ENCODE peak calls at places on chromosomes 5 and 9, in seven cellular contexts. One of them, this sample, is unnamed.

GRCh38 chr5:87746891-87747366 is 334.2 kb upstream of the CCNH start:
- DNase-seq in IMR-90: no peak
- DNase-seq in H9: no peak
- DNase-seq in mesendoderm: no peak
- DNase-seq in trophoblast cell: no peak
- DNase-seq in mesenchymal stem cell: no peak
- DNase-seq in H1: no peak
- DNase-seq in this sample: no peak

GRCh38 chr5:72280655-72281069 is 39.4 kb downstream of the MRPS27 start:
- DNase-seq in IMR-90: peak; percentile 66
- DNase-seq in H9: peak; percentile 32
- DNase-seq in mesendoderm: peak; percentile 76
- DNase-seq in trophoblast cell: peak; percentile 4
- DNase-seq in mesenchymal stem cell: peak; percentile 67
- DNase-seq in H1: no peak
- DNase-seq in this sample: no peak

GRCh38 chr9:88947581-88948573 is 43.4 kb upstream of the S1PR3 start:
- DNase-seq in IMR-90: peak; percentile 86
- DNase-seq in H9: no peak
- DNase-seq in mesendoderm: no peak
- DNase-seq in trophoblast cell: no peak
- DNase-seq in mesenchymal stem cell: peak; percentile 64
- DNase-seq in H1: no peak
- DNase-seq in this sample: no peak

GRCh38 chr9:92944921-92945320 is 2.4 kb upstream of the FGD3 start:
- DNase-seq in IMR-90: no peak
- DNase-seq in H9: no peak
- DNase-seq in mesendoderm: no peak
- DNase-seq in trophoblast cell: no peak
- DNase-seq in mesenchymal stem cell: no peak
- DNase-seq in H1: no peak
- DNase-seq in this sample: no peak

GRCh38 chr5:109953821-109954220 is 264.1 kb downstream of the MAN2A1 start:
- DNase-seq in IMR-90: no peak
- DNase-seq in H9: no peak
- DNase-seq in mesendoderm: no peak
- DNase-seq in trophoblast cell: no peak
- DNase-seq in mesenchymal stem cell: no peak
- DNase-seq in H1: no peak
- DNase-seq in this sample: no peak

GRCh38 chr9:69070201-69070600 is 34.6 kb downstream of the FXN start:
- DNase-seq in IMR-90: no peak
- DNase-seq in H9: no peak
- DNase-seq in mesendoderm: no peak
- DNase-seq in trophoblast cell: no peak
- DNase-seq in mesenchymal stem cell: no peak
- DNase-seq in H1: no peak
- DNase-seq in this sample: no peak

GRCh38 chr9:133475292-133475941 is 3.5 kb downstream of the SLC2A6 start:
- DNase-seq in IMR-90: no peak
- DNase-seq in H9: no peak
- DNase-seq in mesendoderm: no peak
- DNase-seq in trophoblast cell: no peak
- DNase-seq in mesenchymal stem cell: no peak
- DNase-seq in H1: no peak
- DNase-seq in this sample: no peak

GRCh38 chr9:12702160-12702758 is 9.1 kb downstream of the TYRP1 start:
- DNase-seq in IMR-90: peak; percentile 70
- DNase-seq in H9: peak; percentile 54
- DNase-seq in mesendoderm: peak; percentile 72
- DNase-seq in trophoblast cell: peak; percentile 25
- DNase-seq in mesenchymal stem cell: peak; percentile 87
- DNase-seq in H1: peak; percentile 25
- DNase-seq in this sample: peak; percentile 39

GRCh38 chr9:36721846-36722588 is 149.3 kb downstream of the MELK start:
- DNase-seq in IMR-90: no peak
- DNase-seq in H9: no peak
- DNase-seq in mesendoderm: no peak
- DNase-seq in trophoblast cell: no peak
- DNase-seq in mesenchymal stem cell: no peak
- DNase-seq in H1: no peak
- DNase-seq in this sample: no peak

GRCh38 chr9:36730414-36730813 is 157.7 kb downstream of the MELK start:
- DNase-seq in IMR-90: no peak
- DNase-seq in H9: no peak
- DNase-seq in mesendoderm: no peak
- DNase-seq in trophoblast cell: no peak
- DNase-seq in mesenchymal stem cell: no peak
- DNase-seq in H1: no peak
- DNase-seq in this sample: no peak

GRCh38 chr9:36728651-36729520 is 156.2 kb downstream of the MELK start:
- DNase-seq in IMR-90: peak; percentile 78
- DNase-seq in H9: peak; percentile 91
- DNase-seq in mesendoderm: peak; percentile 86
- DNase-seq in trophoblast cell: peak; percentile 93
- DNase-seq in mesenchymal stem cell: peak; percentile 74
- DNase-seq in H1: peak; percentile 70
- DNase-seq in this sample: peak; percentile 84

GRCh38 chr9:36729902-36730301 is 157.2 kb downstream of the MELK start:
- DNase-seq in IMR-90: peak; percentile 40
- DNase-seq in H9: no peak
- DNase-seq in mesendoderm: no peak
- DNase-seq in trophoblast cell: peak; percentile 2
- DNase-seq in mesenchymal stem cell: peak; percentile 12
- DNase-seq in H1: no peak
- DNase-seq in this sample: no peak

GRCh38 chr9:36725777-36726356 is 153.2 kb downstream of the MELK start:
- DNase-seq in IMR-90: no peak
- DNase-seq in H9: peak; percentile 79
- DNase-seq in mesendoderm: peak; percentile 61
- DNase-seq in trophoblast cell: no peak
- DNase-seq in mesenchymal stem cell: no peak
- DNase-seq in H1: no peak
- DNase-seq in this sample: no peak
- H2BK120ac ChIP-seq in IMR-90: no peak overlapping the region
- H2BK120ac ChIP-seq in H9: no peak overlapping the region
- H2BK120ac ChIP-seq in mesendoderm: peak overlapping the region; percentile 10
- H2BK120ac ChIP-seq in trophoblast cell: no peak overlapping the region
- H2BK120ac ChIP-seq in mesenchymal stem cell: no peak overlapping the region
- H2BK120ac ChIP-seq in H1: no peak overlapping the region
- H2BK120ac ChIP-seq in this sample: peak overlapping the region; percentile 61

GRCh38 chr9:109167716-109168115 is 667 bp upstream of the FRRS1L start:
- DNase-seq in IMR-90: no peak
- DNase-seq in H9: no peak
- DNase-seq in mesendoderm: no peak
- DNase-seq in trophoblast cell: no peak
- DNase-seq in mesenchymal stem cell: no peak
- DNase-seq in H1: no peak
- DNase-seq in this sample: no peak

GRCh38 chr9:109166771-109167601 is at the start of gene FRRS1L:
- DNase-seq in IMR-90: no peak
- DNase-seq in H9: peak; percentile 56
- DNase-seq in mesendoderm: no peak
- DNase-seq in trophoblast cell: no peak
- DNase-seq in mesenchymal stem cell: no peak
- DNase-seq in H1: no peak
- DNase-seq in this sample: peak; percentile 35

GRCh38 chr9:109168170-109168569 is 1.1 kb upstream of the FRRS1L start:
- DNase-seq in IMR-90: no peak
- DNase-seq in H9: no peak
- DNase-seq in mesendoderm: no peak
- DNase-seq in trophoblast cell: no peak
- DNase-seq in mesenchymal stem cell: no peak
- DNase-seq in H1: no peak
- DNase-seq in this sample: no peak

GRCh38 chr9:109164040-109164439 is 3.0 kb downstream of the FRRS1L start:
- DNase-seq in IMR-90: no peak
- DNase-seq in H9: no peak
- DNase-seq in mesendoderm: no peak
- DNase-seq in trophoblast cell: no peak
- DNase-seq in mesenchymal stem cell: no peak
- DNase-seq in H1: no peak
- DNase-seq in this sample: no peak

GRCh38 chr9:109166171-109166770 is 778 bp downstream of the FRRS1L start:
- DNase-seq in IMR-90: no peak
- DNase-seq in H9: peak; percentile 43
- DNase-seq in mesendoderm: no peak
- DNase-seq in trophoblast cell: no peak
- DNase-seq in mesenchymal stem cell: no peak
- DNase-seq in H1: no peak
- DNase-seq in this sample: peak; percentile 74
- H2BK120ac ChIP-seq in IMR-90: no peak overlapping the region
- H2BK120ac ChIP-seq in H9: no peak overlapping the region
- H2BK120ac ChIP-seq in mesendoderm: no peak overlapping the region
- H2BK120ac ChIP-seq in trophoblast cell: no peak overlapping the region
- H2BK120ac ChIP-seq in mesenchymal stem cell: no peak overlapping the region
- H2BK120ac ChIP-seq in H1: no peak overlapping the region
- H2BK120ac ChIP-seq in this sample: no peak overlapping the region

DNA sequence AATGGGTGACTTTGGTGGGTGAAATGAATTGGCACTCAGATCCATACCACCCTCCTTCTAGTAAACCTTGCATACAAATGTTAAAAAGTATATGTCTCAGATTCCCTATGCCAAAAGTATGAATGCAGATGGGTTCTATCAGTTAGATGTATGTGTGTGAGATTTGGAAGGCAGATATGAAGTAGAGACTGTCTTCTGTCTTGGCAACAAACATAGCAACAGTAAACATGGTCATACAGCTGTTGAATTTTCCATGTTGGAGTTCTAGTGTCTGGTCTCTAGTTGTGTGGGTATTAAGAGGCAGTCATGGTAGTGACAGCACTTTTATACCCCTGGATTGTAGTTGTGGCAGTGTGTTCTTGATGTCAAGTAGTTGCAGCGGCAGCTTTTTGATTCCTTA is 125.6 kb upstream of the PITX1 start:
- DNase-seq in IMR-90: no peak
- DNase-seq in H9: no peak
- DNase-seq in mesendoderm: peak; percentile 71
- DNase-seq in trophoblast cell: peak; percentile 87
- DNase-seq in mesenchymal stem cell: peak; percentile 25
- DNase-seq in H1: no peak
- DNase-seq in this sample: no peak
- H2BK120ac ChIP-seq in IMR-90: no peak overlapping the region
- H2BK120ac ChIP-seq in H9: no peak overlapping the region
- H2BK120ac ChIP-seq in mesendoderm: no peak overlapping the region
- H2BK120ac ChIP-seq in trophoblast cell: no peak overlapping the region
- H2BK120ac ChIP-seq in mesenchymal stem cell: no peak overlapping the region
- H2BK120ac ChIP-seq in H1: no peak overlapping the region
- H2BK120ac ChIP-seq in this sample: no peak overlapping the region

DNA sequence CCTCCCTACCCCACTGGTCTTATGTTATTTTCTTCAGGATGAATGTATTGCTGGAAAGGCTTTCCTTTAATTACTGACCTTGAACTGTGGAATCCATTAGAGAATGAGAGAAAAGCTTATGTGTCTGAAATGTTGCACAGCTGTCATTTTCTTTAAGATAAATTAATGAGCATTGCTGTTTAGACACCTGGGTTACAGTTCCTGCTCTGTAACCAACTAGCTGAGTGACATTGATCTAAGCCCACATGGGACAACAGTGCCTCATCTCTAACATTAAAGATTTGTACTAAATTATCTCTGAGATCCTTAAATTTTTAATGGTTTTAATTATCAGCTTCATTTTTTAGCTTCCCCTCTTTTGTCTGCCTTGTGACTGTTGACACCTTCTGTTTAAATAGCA is 507.0 kb downstream of the TAF11L14 start:
- DNase-seq in IMR-90: no peak
- DNase-seq in H9: no peak
- DNase-seq in mesendoderm: no peak
- DNase-seq in trophoblast cell: no peak
- DNase-seq in mesenchymal stem cell: no peak
- DNase-seq in H1: no peak
- DNase-seq in this sample: no peak
- H2BK120ac ChIP-seq in IMR-90: no peak overlapping the region
- H2BK120ac ChIP-seq in H9: no peak overlapping the region
- H2BK120ac ChIP-seq in mesendoderm: no peak overlapping the region
- H2BK120ac ChIP-seq in trophoblast cell: no peak overlapping the region
- H2BK120ac ChIP-seq in mesenchymal stem cell: no peak overlapping the region
- H2BK120ac ChIP-seq in H1: no peak overlapping the region
- H2BK120ac ChIP-seq in this sample: no peak overlapping the region